ENCODE peak calls at places on chromosomes 1 and 21, in ten cellular contexts. Z is activated B cell treated with CpG ODN at 0.5 μM for 24 hours; G is H54; L is caudate nucleus; S is NB4; M is Right ventricle myocardium superior; X is stimulated activated CD4-positive, alpha-beta T cell treated with anti-CD3 and anti-CD28 coated beads, Interleukin-15, amount 100 ng/mL, for 1 hour; O is cardiac muscle cell; F is left lung; J is central memory CD4-positive, alpha-beta T cell. R is an unnamed sample.

GRCh38 chr1:178740924-178741323 is 15.9 kb downstream of the RALGPS2 start:
- DNase-seq in Z (no peak), G (no peak), L (no peak), S (no peak), M (no peak), X (no peak), O (no peak), F (no peak), J (no peak), R (no peak)

GRCh38 chr1:79657916-79658662 is 651.6 kb upstream of the ADGRL4 start:
- DNase-seq in Z (no peak), G (no peak), L (no peak), S (no peak), M (no peak), X (no peak), O (no peak), F (no peak), J (no peak), R (no peak)

GRCh38 chr1:64242895-64243756 is 39.7 kb downstream of the UBE2U start:
- DNase-seq in Z (no peak), G (no peak), L (no peak), S (peak), M (no peak), X (no peak), O (peak), F (no peak), J (peak), R (peak)

GRCh38 chr1:26189331-26189730 is 1.1 kb upstream of the CATSPER4 start:
- DNase-seq in Z (no peak), G (no peak), L (no peak), S (no peak), M (no peak), X (no peak), O (no peak), F (no peak), J (no peak), R (no peak)

GRCh38 chr1:184000321-184000720 is 37.2 kb downstream of the COLGALT2 start:
- DNase-seq in Z (no peak), G (no peak), L (no peak), S (no peak), M (no peak), X (no peak), O (no peak), F (no peak), J (no peak), R (no peak)

GRCh38 chr1:51423098-51423821 is 92.9 kb upstream of the TTC39A start:
- DNase-seq in Z (no peak), G (no peak), L (peak), S (no peak), M (no peak), X (no peak), O (peak), F (no peak), J (no peak), R (peak)

GRCh38 chr1:153192697-153193096 is 10.5 kb upstream of the LELP1 start:
- DNase-seq in Z (no peak), G (no peak), L (no peak), S (peak), M (no peak), X (no peak), O (peak), F (no peak), J (no peak), R (peak)

GRCh38 chr1:165697491-165697880 is 876 bp downstream of the ALDH9A1 start:
- DNase-seq in Z (no peak), G (no peak), L (no peak), S (no peak), M (no peak), X (no peak), O (no peak), F (no peak), J (no peak), R (no peak)

GRCh38 chr1:226135059-226135651 is 51.4 kb downstream of the ACBD3 start:
- DNase-seq in Z (no peak), G (no peak), L (no peak), S (no peak), M (peak), X (no peak), O (no peak), F (peak), J (no peak), R (peak)

GRCh38 chr21:17537299-17537698 is 24.5 kb downstream of the CXADR start:
- DNase-seq in Z (no peak), G (no peak), L (no peak), S (no peak), M (no peak), X (no peak), O (no peak), F (no peak), J (no peak), R (no peak)

GRCh38 chr1:228276901-228277490 is 69.2 kb downstream of the OBSCN start:
- DNase-seq in Z (peak), G (no peak), L (no peak), S (no peak), M (no peak), X (no peak), O (no peak), F (no peak), J (no peak), R (no peak)

GRCh38 chr1:40316595-40317393 is at the start of gene COL9A2:
- DNase-seq in Z (peak), G (no peak), L (peak), S (peak), M (peak), X (peak), O (peak), F (no peak), J (peak), R (no peak)

GRCh38 chr1:185795181-185795580 is 61.0 kb downstream of the HMCN1 start:
- DNase-seq in Z (no peak), G (no peak), L (no peak), S (no peak), M (no peak), X (no peak), O (no peak), F (no peak), J (no peak), R (no peak)

GRCh38 chr1:11927866-11928592 is 1.8 kb upstream of the KIAA2013 start:
- DNase-seq in Z (no peak), G (peak), L (no peak), S (no peak), M (no peak), X (no peak), O (no peak), F (no peak), J (no peak), R (no peak)

GRCh38 chr1:243490748-243491686 is 235.2 kb downstream of the SDCCAG8 start:
- DNase-seq in Z (no peak), G (no peak), L (no peak), S (no peak), M (no peak), X (no peak), O (no peak), F (no peak), J (no peak), R (peak)

GRCh38 chr1:206513312-206514111 is 6.2 kb downstream of the RASSF5 start:
- DNase-seq in Z (no peak), G (peak), L (no peak), S (no peak), M (peak), X (no peak), O (no peak), F (peak), J (no peak), R (no peak)

GRCh38 chr1:84959294-84959693 is 37.6 kb downstream of the MCOLN2 start:
- DNase-seq in Z (no peak), G (no peak), L (no peak), S (no peak), M (no peak), X (no peak), O (no peak), F (no peak), J (peak), R (no peak)

GRCh38 chr1:162358928-162359327 is 17.7 kb downstream of the SPATA46 start:
- DNase-seq in Z (no peak), G (no peak), L (no peak), S (no peak), M (no peak), X (no peak), O (no peak), F (no peak), J (no peak), R (no peak)

GRCh38 chr1:86218859-86219258 is 62.3 kb upstream of the COL24A1 start:
- DNase-seq in Z (no peak), G (no peak), L (no peak), S (no peak), M (no peak), X (no peak), O (no peak), F (no peak), J (no peak), R (no peak)

GRCh38 chr1:229991724-229992333 is 75.2 kb upstream of the GALNT2 start:
- DNase-seq in Z (no peak), G (no peak), L (no peak), S (no peak), M (no peak), X (no peak), O (no peak), F (no peak), J (no peak), R (no peak)

GRCh38 chr1:228691926-228692325 is 43.4 kb upstream of the RHOU start:
- DNase-seq in Z (no peak), G (peak), L (no peak), S (peak), M (no peak), X (no peak), O (peak), F (no peak), J (peak), R (peak)

GRCh38 chr1:201949491-201949890 is 3.1 kb upstream of the LMOD1 start:
- DNase-seq in Z (no peak), G (no peak), L (no peak), S (no peak), M (no peak), X (no peak), O (no peak), F (no peak), J (no peak), R (no peak)

GRCh38 chr1:229952670-229953520 is 114.1 kb upstream of the GALNT2 start:
- DNase-seq in Z (no peak), G (no peak), L (no peak), S (no peak), M (no peak), X (no peak), O (no peak), F (no peak), J (no peak), R (no peak)

GRCh38 chr1:46302091-46303037 is 1.1 kb downstream of the LRRC41 start:
- DNase-seq in Z (peak), G (no peak), L (peak), S (peak), M (peak), X (peak), O (peak), F (peak), J (peak), R (no peak)

GRCh38 chr1:16013908-16014258 is 4.0 kb downstream of the HSPB7 start:
- DNase-seq in Z (no peak), G (no peak), L (no peak), S (no peak), M (peak), X (no peak), O (no peak), F (no peak), J (no peak), R (no peak)

GRCh38 chr1:209850342-209850979 is 22.7 kb downstream of the UTP25 start:
- DNase-seq in Z (no peak), G (peak), L (peak), S (peak), M (no peak), X (no peak), O (peak), F (no peak), J (no peak), R (peak)

GRCh38 chr1:172380441-172381244 is 39.8 kb upstream of the C1orf105 start:
- DNase-seq in Z (no peak), G (no peak), L (no peak), S (no peak), M (no peak), X (no peak), O (no peak), F (no peak), J (peak), R (peak)

GRCh38 chr1:155864393-155864792 is 5.0 kb downstream of the SYT11 start:
- DNase-seq in Z (no peak), G (no peak), L (no peak), S (no peak), M (no peak), X (no peak), O (no peak), F (no peak), J (no peak), R (no peak)

GRCh38 chr1:51675177-51675780 is 58.4 kb downstream of the OSBPL9 start:
- DNase-seq in Z (no peak), G (no peak), L (no peak), S (no peak), M (no peak), X (no peak), O (no peak), F (no peak), J (no peak), R (no peak)

GRCh38 chr21:46181953-46182547 is 2.2 kb downstream of the SPATC1L start:
- DNase-seq in Z (no peak), G (no peak), L (no peak), S (no peak), M (peak), X (no peak), O (no peak), F (no peak), J (no peak), R (no peak)

GRCh38 chr1:22886211-22886610 is 86.5 kb downstream of the LACTBL1 start:
- DNase-seq in Z (no peak), G (no peak), L (no peak), S (no peak), M (no peak), X (no peak), O (no peak), F (no peak), J (no peak), R (no peak)

GRCh38 chr21:29256125-29256895 is 42.4 kb upstream of the BACH1 start:
- DNase-seq in Z (no peak), G (no peak), L (no peak), S (no peak), M (no peak), X (no peak), O (no peak), F (no peak), J (no peak), R (peak)

R was measured in cerebellar cortex.